ENCODE peak calls at places on chromosomes 13 and 19, in nine cellular contexts. F is activated T-helper 1 cell treated with Interleukin-2 at 50 U/mL for 16 hours; A is activated CD4-positive, CD25-positive, alpha-beta regulatory T cell treated with anti-CD3 and anti-CD28 coated beads, Interleukin-2, amount 50 U/mL, for 16 hours; J is DMS53; I is ACHN; B is SJCRH30; V is activated CD4-positive, alpha-beta T cell treated with anti-CD3 and anti-CD28 coated beads for 24 hours; Z is CD4-positive, alpha-beta T cell; C is fibroblast of lung. M is an unnamed sample.

GRCh38 chr19:2170219-2170618 is 6.5 kb downstream of the DOT1L start:
- DNase-seq in F (no peak), A (no peak), J (no peak), I (no peak), B (no peak), V (no peak), Z (no peak), C (no peak), M (no peak)

GRCh38 chr19:15294591-15294990 is 37.7 kb downstream of the BRD4 start:
- DNase-seq in F (no peak), A (no peak), J (no peak), I (no peak), B (no peak), V (no peak), Z (no peak), C (no peak), M (no peak)

GRCh38 chr19:49767380-49767779 is 579 bp downstream of the AP2A1 start:
- DNase-seq in F (no peak), A (no peak), J (peak; percentile 32), I (peak; percentile 24), B (peak; percentile 17), V (no peak), Z (no peak), C (no peak), M (no peak)

GRCh38 chr19:22532388-22533310 is 101.5 kb upstream of the ZNF492 start:
- DNase-seq in F (no peak), A (no peak), J (no peak), I (no peak), B (no peak), V (no peak), Z (no peak), C (no peak), M (peak; percentile 94)

GRCh38 chr19:18955042-18955441 is 14.0 kb upstream of the HOMER3 start:
- DNase-seq in F (no peak), A (no peak), J (no peak), I (no peak), B (no peak), V (no peak), Z (no peak), C (no peak), M (no peak)

GRCh38 chr13:48585456-48585840 is 52.6 kb upstream of the RCBTB2 start:
- DNase-seq in F (no peak), A (no peak), J (no peak), I (no peak), B (peak; percentile 50), V (no peak), Z (no peak), C (peak; percentile 82), M (no peak)

GRCh38 chr19:3250675-3251074 is 26.2 kb downstream of the CELF5 start:
- DNase-seq in F (no peak), A (no peak), J (peak; percentile 44), I (peak; percentile 37), B (no peak), V (peak; percentile 18), Z (no peak), C (no peak), M (no peak)

GRCh38 chr13:76552373-76552772 is 333.8 kb downstream of the KCTD12 start:
- DNase-seq in F (no peak), A (no peak), J (no peak), I (no peak), B (no peak), V (no peak), Z (no peak), C (no peak), M (no peak)

GRCh38 chr19:2253106-2254051 is 2.8 kb downstream of the JSRP1 start:
- DNase-seq in F (peak; percentile 54), A (no peak), J (peak; percentile 26), I (no peak), B (no peak), V (no peak), Z (no peak), C (no peak), M (peak; percentile 69)

GRCh38 chr13:37995052-37995451 is 125.5 kb upstream of the TRPC4 start:
- DNase-seq in F (no peak), A (no peak), J (peak; percentile 78), I (peak; percentile 25), B (no peak), V (no peak), Z (no peak), C (peak; percentile 32), M (no peak)

GRCh38 chr19:35380450-35381124 is 9.7 kb downstream of the GPR42 start:
- DNase-seq in F (no peak), A (no peak), J (no peak), I (no peak), B (no peak), V (no peak), Z (no peak), C (no peak), M (no peak)

GRCh38 chr19:6996810-6997209 is 24.4 kb downstream of the MBD3L2B start:
- DNase-seq in F (no peak), A (no peak), J (no peak), I (no peak), B (no peak), V (no peak), Z (no peak), C (no peak), M (no peak)

GRCh38 chr13:49840266-49840665 is 47.8 kb upstream of the KPNA3 start:
- DNase-seq in F (no peak), A (no peak), J (no peak), I (no peak), B (no peak), V (no peak), Z (no peak), C (no peak), M (no peak)

GRCh38 chr19:49362926-49363264 is 679 bp upstream of the TEAD2 start:
- DNase-seq in F (no peak), A (no peak), J (peak; percentile 49), I (no peak), B (peak; percentile 66), V (no peak), Z (no peak), C (peak; percentile 61), M (peak; percentile 62)

GRCh38 chr19:23804676-23805075 is 46.0 kb upstream of the ZNF681 start:
- DNase-seq in F (no peak), A (no peak), J (no peak), I (no peak), B (no peak), V (no peak), Z (no peak), C (no peak), M (no peak)

GRCh38 chr13:113078895-113079720 is 26.5 kb upstream of the F7 start:
- DNase-seq in F (no peak), A (no peak), J (no peak), I (no peak), B (no peak), V (no peak), Z (no peak), C (no peak), M (no peak)

GRCh38 chr13:98447881-98448641 is 128.8 kb downstream of the STK24 start:
- DNase-seq in F (no peak), A (no peak), J (peak; percentile 57), I (no peak), B (no peak), V (no peak), Z (no peak), C (no peak), M (no peak)

GRCh38 chr13:28865951-28866350 is 45.8 kb downstream of the MTUS2 start:
- DNase-seq in F (no peak), A (no peak), J (no peak), I (no peak), B (no peak), V (no peak), Z (no peak), C (no peak), M (no peak)

GRCh38 chr13:74026753-74027152 is 107.5 kb downstream of the KLF12 start:
- DNase-seq in F (peak; percentile 53), A (peak; percentile 45), J (peak; percentile 20), I (peak; percentile 47), B (no peak), V (peak; percentile 40), Z (peak; percentile 64), C (peak; percentile 57), M (no peak)

GRCh38 chr19:42423462-42424344 is 3.5 kb downstream of the LIPE start:
- DNase-seq in F (peak; percentile 88), A (peak; percentile 86), J (peak; percentile 82), I (peak; percentile 89), B (no peak), V (peak; percentile 95), Z (peak; percentile 88), C (peak; percentile 90), M (peak; percentile 86)

GRCh38 chr13:38661276-38661675 is 25.6 kb upstream of the FREM2 start:
- DNase-seq in F (no peak), A (no peak), J (no peak), I (no peak), B (no peak), V (no peak), Z (no peak), C (peak; percentile 38), M (no peak)

GRCh38 chr13:66265446-66265845 is 964.7 kb downstream of the PCDH9 start:
- DNase-seq in F (no peak), A (no peak), J (no peak), I (peak; percentile 19), B (no peak), V (no peak), Z (no peak), C (peak; percentile 63), M (no peak)

GRCh38 chr19:38683393-38684077 is 36.1 kb downstream of the ACTN4 start:
- DNase-seq in F (peak; percentile 41), A (peak; percentile 20), J (peak; percentile 96), I (peak; percentile 96), B (peak; percentile 69), V (no peak), Z (peak; percentile 51), C (peak; percentile 97), M (peak; percentile 83)

GRCh38 chr13:39038569-39038898 is 278 bp downstream of the NHLRC3 start:
- DNase-seq in F (peak; percentile 24), A (peak; percentile 21), J (peak; percentile 76), I (peak; percentile 27), B (peak; percentile 42), V (peak; percentile 19), Z (peak; percentile 21), C (no peak), M (no peak)

GRCh38 chr19:44758596-44758995 is 10.1 kb downstream of the BCL3 start:
- DNase-seq in F (no peak), A (no peak), J (peak; percentile 24), I (no peak), B (no peak), V (no peak), Z (no peak), C (peak; percentile 56), M (peak; percentile 82)

GRCh38 chr19:45315304-45315703 is 7.4 kb downstream of the CKM start:
- DNase-seq in F (no peak), A (no peak), J (no peak), I (no peak), B (no peak), V (no peak), Z (no peak), C (no peak), M (no peak)

GRCh38 chr19:50357178-50358100 is 8.0 kb downstream of the NAPSA start:
- DNase-seq in F (peak; percentile 74), A (peak; percentile 78), J (peak; percentile 76), I (peak; percentile 56), B (peak; percentile 85), V (peak; percentile 80), Z (peak; percentile 85), C (peak; percentile 47), M (peak; percentile 82)

GRCh38 chr13:79874396-79875360 is 393.7 kb downstream of the NDFIP2 start:
- DNase-seq in F (no peak), A (no peak), J (no peak), I (no peak), B (no peak), V (no peak), Z (no peak), C (peak; percentile 29), M (no peak)